ENCODE peak calls at places on chromosomes 16 and 17, in five cellular contexts. Z, K, D, Q and U are unnamed samples.

GRCh38 chr17:82838386-82839063 is 1.3 kb downstream of the ZNF750 start:
- DNase-seq in Z (no peak), K (peak; percentile 37), D (no peak), Q (no peak), U (peak; percentile 92)

GRCh38 chr16:67968440-67969285 is at the start of gene SLC12A4:
- DNase-seq in Z (peak; percentile 75), K (peak; percentile 87), D (peak; percentile 84), Q (peak; percentile 82), U (peak; percentile 53)

GRCh38 chr16:1781758-1782407 is 488 bp downstream of the SPSB3 start:
- DNase-seq in Z (no peak), K (no peak), D (peak; percentile 35), Q (no peak), U (no peak)

GRCh38 chr17:79795795-79796569 is 895 bp downstream of the CBX8 start:
- DNase-seq in Z (no peak), K (no peak), D (no peak), Q (no peak), U (no peak)

GRCh38 chr16:30609002-30609927 is 924 bp downstream of the ZNF689 start:
- DNase-seq in Z (no peak), K (peak; percentile 83), D (peak; percentile 51), Q (peak; percentile 54), U (peak; percentile 39)

GRCh38 chr17:4362141-4362540 is 4.3 kb downstream of the UBE2G1 start:
- DNase-seq in Z (no peak), K (no peak), D (no peak), Q (no peak), U (no peak)

GRCh38 chr17:63589646-63590045 is 11.0 kb upstream of the TACO1 start:
- DNase-seq in Z (no peak), K (no peak), D (no peak), Q (no peak), U (no peak)

GRCh38 chr16:65833171-65833871 is 533.2 kb upstream of the CDH5 start:
- DNase-seq in Z (no peak), K (no peak), D (no peak), Q (no peak), U (no peak)

GRCh38 chr17:18166894-18167293 is 16.7 kb upstream of the ALKBH5 start:
- DNase-seq in Z (no peak), K (peak; percentile 56), D (no peak), Q (peak; percentile 44), U (no peak)

DNA sequence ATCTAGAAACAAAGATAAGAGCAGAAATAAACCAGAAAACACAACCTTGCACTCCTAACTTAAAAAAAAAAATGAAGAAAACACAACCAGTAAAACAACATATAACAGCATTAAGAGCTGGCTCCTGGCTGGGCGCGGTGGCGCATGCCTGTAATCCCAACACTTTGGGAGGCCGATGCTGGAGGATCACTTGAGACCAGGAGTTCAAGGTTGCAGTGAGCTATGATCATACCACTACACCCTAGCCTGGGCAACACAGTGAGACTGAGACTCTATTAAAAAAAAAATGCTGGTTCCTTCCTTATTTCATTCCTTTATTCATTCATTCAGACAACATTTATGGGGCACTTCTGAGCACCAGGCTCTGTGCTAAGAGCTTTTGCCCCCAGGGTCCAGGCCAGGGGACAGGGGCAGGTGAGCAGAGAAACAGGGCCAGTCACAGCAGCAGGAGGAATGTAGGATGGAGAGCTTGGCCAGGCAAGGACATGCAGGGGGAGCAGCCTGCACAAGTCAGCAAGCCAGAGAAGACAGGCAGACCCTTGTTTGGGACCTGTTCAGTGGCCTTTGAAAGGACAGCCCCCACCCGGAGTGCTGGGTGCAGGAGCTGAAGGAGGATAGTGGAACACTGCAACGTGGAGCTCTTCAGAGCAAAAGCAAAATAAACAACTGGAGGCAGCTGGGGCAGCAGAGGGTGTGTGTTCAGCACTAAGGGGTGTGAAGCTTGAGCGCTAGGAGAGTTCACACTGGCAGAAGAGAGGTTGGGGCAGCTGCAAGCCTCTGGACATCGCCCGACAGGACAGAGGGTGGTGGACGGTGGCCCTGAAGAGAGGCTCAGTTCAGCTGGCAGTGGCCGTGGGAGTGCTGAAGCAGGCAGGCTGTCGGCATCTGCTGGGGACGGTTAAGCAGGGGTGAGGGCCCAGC is 2.6 kb downstream of the STH start:
- DNase-seq in Z (no peak), K (no peak), D (no peak), Q (no peak), U (no peak)
- H3K27ac ChIP-seq in Z (no peak overlapping the region), K (no peak overlapping the region), D (no peak overlapping the region), Q (no peak overlapping the region), U (no peak overlapping the region)

DNA sequence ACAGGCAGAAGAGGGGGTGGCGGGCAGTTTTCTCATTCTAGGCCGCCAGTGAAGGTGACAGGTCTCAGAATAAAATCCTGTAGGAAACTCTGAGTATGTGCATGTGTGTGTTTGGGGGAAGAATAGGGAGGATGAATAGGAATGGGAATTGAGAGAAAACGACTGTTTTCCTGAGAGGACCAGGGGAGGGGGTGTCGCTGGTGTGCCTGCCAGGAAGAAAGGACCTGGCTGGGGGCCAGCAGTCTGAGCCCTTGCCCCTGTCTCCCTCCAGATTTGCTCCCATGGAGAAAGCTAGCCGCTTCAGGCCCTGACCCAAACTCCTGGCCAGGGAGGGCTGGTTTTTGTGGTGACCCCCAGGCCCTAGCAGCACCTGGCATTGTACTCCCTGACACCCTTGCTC is 14.4 kb downstream of the C17orf50 start:
- DNase-seq in Z (no peak), K (no peak), D (no peak), Q (no peak), U (no peak)
- H3K4me3 ChIP-seq in Z (no peak overlapping the region), K (no peak overlapping the region), D (no peak overlapping the region), Q (no peak overlapping the region), U (no peak overlapping the region)

GRCh38 chr17:50096092-50096491 is 941 bp downstream of the PDK2 start:
- DNase-seq in Z (no peak), K (no peak), D (no peak), Q (peak; percentile 57), U (peak; percentile 47)

GRCh38 chr17:50094243-50094752 is 853 bp upstream of the PDK2 start:
- DNase-seq in Z (peak; percentile 91), K (peak; percentile 93), D (peak; percentile 95), Q (peak; percentile 95), U (peak; percentile 82)

GRCh38 chr17:50093807-50094206 is 1.3 kb upstream of the PDK2 start:
- DNase-seq in Z (no peak), K (no peak), D (no peak), Q (no peak), U (no peak)

GRCh38 chr17:50095626-50096037 is 481 bp downstream of the PDK2 start:
- DNase-seq in Z (no peak), K (no peak), D (no peak), Q (no peak), U (no peak)

DNA sequence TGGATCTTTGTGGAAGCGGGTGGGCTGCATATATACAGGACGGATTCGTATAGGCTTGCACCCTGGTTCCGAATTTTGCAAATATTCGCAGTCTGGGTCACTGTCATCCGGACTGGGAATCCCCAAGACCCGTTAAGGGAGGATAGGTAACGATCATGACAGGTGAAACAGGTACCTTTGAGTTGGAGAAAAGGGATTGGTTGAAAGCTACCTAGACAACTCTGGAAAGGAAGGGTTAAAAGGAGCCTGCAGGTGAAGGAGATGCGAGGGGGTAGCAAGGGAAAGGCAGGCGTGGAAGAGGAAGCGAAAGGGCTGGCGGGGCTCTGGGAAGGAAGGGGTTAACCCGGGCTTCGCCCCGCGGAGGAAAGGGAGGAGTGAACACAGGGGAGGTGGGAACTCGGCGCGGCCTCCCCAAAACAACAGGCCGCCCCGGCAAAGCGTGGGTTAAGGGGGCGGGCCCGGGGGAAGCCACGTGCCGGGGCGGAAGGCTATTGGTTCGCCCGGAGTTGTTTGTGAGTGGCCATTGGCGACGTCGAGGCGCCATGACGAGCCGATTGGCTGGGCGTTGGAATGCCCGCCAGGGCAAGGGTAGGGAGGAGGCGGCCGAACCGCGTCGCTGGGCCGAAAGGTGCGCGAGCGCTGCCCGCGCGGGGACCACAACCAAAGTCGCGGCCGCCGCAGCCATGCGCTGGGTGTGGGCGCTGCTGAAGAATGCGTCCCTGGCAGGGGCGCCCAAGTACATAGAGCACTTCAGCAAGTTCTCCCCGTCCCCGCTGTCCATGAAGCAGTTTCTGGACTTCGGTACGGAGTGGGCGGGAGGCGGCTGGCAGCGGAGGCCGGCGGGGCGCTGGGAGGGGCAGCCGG is at the start of gene PDK2:
- DNase-seq in Z (peak; percentile 95), K (peak; percentile 98), D (peak; percentile 99), Q (peak; percentile 98), U (peak; percentile 95)
- TF ChIP-seq POLR2A in Z (peak; percentile 71), K (no peak), D (peak; percentile 46), Q (no peak), U (peak; percentile 93)

DNA sequence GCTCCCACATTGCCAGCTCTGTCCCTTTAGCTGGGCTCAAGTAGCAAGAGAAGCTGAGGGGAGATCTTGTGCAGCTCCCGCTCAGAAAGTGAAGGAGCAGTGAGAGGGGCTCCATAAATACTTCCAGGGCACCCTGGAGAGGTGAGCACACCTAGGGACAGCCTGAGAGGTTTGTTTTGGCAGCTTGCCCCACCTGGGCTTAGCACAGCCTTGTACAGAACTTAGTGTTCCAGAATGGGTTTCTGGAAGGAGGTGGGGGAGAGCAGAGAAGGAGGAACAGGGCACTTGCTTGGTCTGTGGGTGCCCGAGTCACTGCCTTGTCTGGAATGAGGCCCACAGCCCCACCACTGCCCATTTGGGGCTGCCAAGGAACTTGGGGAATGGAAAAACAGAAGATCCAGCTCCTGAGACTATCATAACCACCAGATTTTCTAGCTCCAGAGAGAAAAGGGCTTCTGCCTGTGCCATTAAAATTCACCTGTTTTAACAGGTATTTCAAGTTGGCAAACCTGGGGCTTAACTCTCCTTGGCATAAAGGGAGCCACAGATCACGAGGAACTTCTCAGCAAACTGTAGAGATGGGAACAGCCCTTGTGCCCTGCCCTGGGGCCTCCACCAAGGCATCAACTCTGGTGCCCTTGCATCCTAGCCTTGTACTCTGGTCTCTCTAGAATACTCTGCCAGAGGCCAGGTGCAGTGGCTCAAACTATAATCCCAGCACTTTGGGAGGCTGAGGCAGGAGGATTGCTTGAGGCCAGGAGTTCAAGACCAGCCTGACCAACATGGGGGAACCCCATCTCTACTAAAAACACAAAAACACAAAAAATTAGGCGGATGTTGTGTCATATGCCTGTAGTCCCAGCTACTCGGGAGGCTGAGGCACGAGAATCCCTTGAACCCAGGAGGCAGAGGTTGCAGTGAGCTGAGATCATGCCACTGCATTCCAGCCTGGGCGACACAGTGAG is 1.9 kb downstream of the PRR15L start:
- DNase-seq in Z (no peak), K (no peak), D (no peak), Q (peak; percentile 94), U (no peak)
- H3K27ac ChIP-seq in Z (peak overlapping the region; percentile 64), K (no peak overlapping the region), D (peak overlapping the region; percentile 72), Q (peak overlapping the region; percentile 91), U (no peak overlapping the region)

DNA sequence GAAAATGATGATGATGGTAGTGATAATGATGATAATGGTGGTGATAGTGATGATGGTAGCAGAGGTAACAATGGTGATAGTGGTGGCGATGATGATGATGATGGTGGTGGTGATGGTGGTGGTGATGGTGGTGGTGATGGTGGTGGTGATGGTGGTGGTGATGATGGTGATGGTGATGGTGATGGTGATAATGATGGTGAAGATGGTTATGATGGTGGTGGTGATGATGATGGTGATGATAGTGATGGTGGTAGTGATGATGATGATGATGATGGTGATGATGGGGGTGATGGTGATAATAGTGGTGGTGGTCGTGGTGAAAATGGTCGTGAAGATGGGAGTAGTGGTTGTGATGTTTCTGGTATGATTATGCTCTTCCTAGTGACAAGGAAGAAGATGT is 581.8 kb downstream of the HS3ST4 start:
- DNase-seq in Z (no peak), K (no peak), D (no peak), Q (no peak), U (no peak)
- H3K4me3 ChIP-seq in Z (no peak overlapping the region), K (no peak overlapping the region), D (no peak overlapping the region), Q (no peak overlapping the region), U (no peak overlapping the region)

GRCh38 chr17:7173687-7174602 is 5.2 kb downstream of the ASGR1 start:
- DNase-seq in Z (peak; percentile 26), K (peak; percentile 69), D (no peak), Q (peak; percentile 68), U (no peak)
- TF ChIP-seq POLR2A in Z (no peak), K (no peak), D (no peak), Q (no peak), U (no peak)